ENCODE peak calls at places on chromosomes 6 and 20, in five cellular contexts. B is AG09319, N is GM23248, U is MV-4-11, Y is SW480. I is an unnamed sample.

GRCh38 chr6:165585060-165585459 is 78.0 kb downstream of the PDE10A start:
- DNase-seq in B (no peak), Y (no peak), N (no peak), U (no peak), I (peak; percentile 76)

GRCh38 chr6:166626177-166627038 is 643 bp downstream of the RPS6KA2 start:
- DNase-seq in U (peak; percentile 18), Y (peak; percentile 55), B (no peak), N (peak; percentile 68), I (peak; percentile 51)

GRCh38 chr6:31057426-31058003 is 47.2 kb downstream of the MUC22 start:
- DNase-seq in N (peak; percentile 72), Y (no peak), U (no peak), B (no peak), I (peak; percentile 31)

GRCh38 chr6:3654898-3655297 is 96.6 kb downstream of the PXDC1 start:
- DNase-seq in N (no peak), U (no peak), B (no peak), Y (no peak), I (no peak)

GRCh38 chr20:19110866-19111460 is 101.5 kb upstream of the SLC24A3 start:
- DNase-seq in B (no peak), U (no peak), Y (no peak), N (no peak), I (no peak)

GRCh38 chr20:35145141-35145564 is 2.0 kb downstream of the EDEM2 start:
- DNase-seq in Y (peak; percentile 85), U (peak; percentile 43), B (peak; percentile 34), N (peak; percentile 62), I (peak; percentile 70)

GRCh38 chr6:107532707-107533106 is 42.8 kb downstream of the SOBP start:
- DNase-seq in Y (no peak), B (no peak), U (no peak), N (no peak), I (no peak)

GRCh38 chr6:44186691-44187025 is 28.0 kb downstream of the CAPN11 start:
- DNase-seq in U (no peak), B (no peak), N (no peak), Y (no peak), I (no peak)

GRCh38 chr6:126574301-126574700 is 234.4 kb downstream of the CENPW start:
- DNase-seq in Y (no peak), N (no peak), B (no peak), U (no peak), I (no peak)

GRCh38 chr6:158939255-158940170 is 60.5 kb downstream of the RSPH3 start:
- DNase-seq in B (no peak), N (peak; percentile 16), U (no peak), Y (peak; percentile 36), I (no peak)

GRCh38 chr6:41636803-41637178 is 1.5 kb upstream of the MDFI start:
- DNase-seq in B (no peak), U (no peak), Y (peak; percentile 84), N (no peak), I (peak; percentile 38)

I was measured in fibroblast of pulmonary artery.